ENCODE peak calls at places on chromosome 20, in nine cellular contexts. N, E, Y, B, S, X, C, F and O are unnamed samples.

GRCh38 chr20:35021063-35021462 is 65.4 kb downstream of the MYH7B start:
- DNase-seq in C (no peak), Y (no peak), F (no peak), E (no peak), S (no peak), N (no peak), X (no peak), B (no peak), O (no peak)

GRCh38 chr20:859661-860294 is 26.3 kb downstream of the FAM110A start:
- DNase-seq in E (no peak), B (no peak), C (no peak), N (no peak), F (no peak), S (no peak), X (peak; percentile 75), Y (peak; percentile 60), O (no peak)

GRCh38 chr20:20635006-20635405 is 77.4 kb downstream of the RALGAPA2 start:
- DNase-seq in X (no peak), N (no peak), B (no peak), C (no peak), Y (no peak), E (no peak), F (no peak), S (no peak), O (no peak)

GRCh38 chr20:57809661-57810172 is 99.9 kb upstream of the PMEPA1 start:
- DNase-seq in X (peak; percentile 10), N (no peak), E (no peak), F (peak; percentile 37), C (peak; percentile 52), S (peak; percentile 53), B (peak; percentile 58), Y (peak; percentile 68), O (no peak)

GRCh38 chr20:20019123-20019522 is 2.0 kb downstream of the NAA20 start:
- DNase-seq in B (no peak), E (no peak), Y (peak; percentile 89), N (peak; percentile 63), X (no peak), S (no peak), C (no peak), F (no peak), O (no peak)

GRCh38 chr20:57006411-57007170 is 259.9 kb downstream of the BMP7 start:
- DNase-seq in B (no peak), E (no peak), N (no peak), C (no peak), S (no peak), X (peak; percentile 30), Y (peak; percentile 87), F (no peak), O (no peak)

GRCh38 chr20:19660808-19661378 is 97.2 kb upstream of the RIN2 start:
- DNase-seq in S (no peak), B (no peak), Y (no peak), C (no peak), N (no peak), X (no peak), F (no peak), E (no peak), O (no peak)

GRCh38 chr20:62698231-62698630 is 10.4 kb upstream of the NTSR1 start:
- DNase-seq in C (no peak), Y (no peak), B (no peak), E (no peak), S (peak; percentile 5), F (peak; percentile 19), X (no peak), N (no peak), O (no peak)

GRCh38 chr20:12808006-12808567 is 200.7 kb upstream of the SPTLC3 start:
- DNase-seq in Y (peak; percentile 34), F (no peak), E (no peak), S (no peak), C (no peak), X (no peak), B (no peak), N (no peak), O (no peak)

GRCh38 chr20:24987873-24988835 is 4.4 kb downstream of the APMAP start:
- DNase-seq in E (peak; percentile 69), Y (no peak), C (no peak), X (no peak), F (no peak), S (no peak), B (no peak), N (peak; percentile 13), O (no peak)

GRCh38 chr20:24985802-24986201 is 6.7 kb downstream of the APMAP start:
- DNase-seq in N (peak; percentile 24), B (no peak), S (no peak), X (no peak), E (peak; percentile 67), Y (no peak), C (peak; percentile 43), F (no peak), O (no peak)

GRCh38 chr20:24989162-24989561 is 3.4 kb downstream of the APMAP start:
- DNase-seq in N (peak; percentile 17), B (no peak), F (no peak), E (peak; percentile 16), C (no peak), Y (no peak), X (no peak), S (no peak), O (no peak)

GRCh38 chr20:24986436-24987015 is 6.0 kb downstream of the APMAP start:
- DNase-seq in S (no peak), C (peak; percentile 43), Y (no peak), F (no peak), E (peak; percentile 77), X (no peak), N (no peak), B (no peak), O (no peak)

GRCh38 chr20:24987244-24987643 is 5.3 kb downstream of the APMAP start:
- DNase-seq in C (no peak), Y (no peak), E (peak; percentile 58), F (no peak), S (no peak), N (no peak), B (no peak), X (peak; percentile 11), O (no peak)
- H3K4me1 ChIP-seq in C (peaks cover 13% of the 10 kb centered on the region), Y (peaks cover 18% of the 10 kb centered on the region), E (peaks cover 15% of the 10 kb centered on the region), F (peaks cover 2% of the 10 kb centered on the region), S (no peaks in the 10 kb centered on the region), N (peaks cover 52% of the 10 kb centered on the region), B (peaks cover 45% of the 10 kb centered on the region), X (peaks cover 6% of the 10 kb centered on the region), O (peaks cover 5% of the 10 kb centered on the region)

DNA sequence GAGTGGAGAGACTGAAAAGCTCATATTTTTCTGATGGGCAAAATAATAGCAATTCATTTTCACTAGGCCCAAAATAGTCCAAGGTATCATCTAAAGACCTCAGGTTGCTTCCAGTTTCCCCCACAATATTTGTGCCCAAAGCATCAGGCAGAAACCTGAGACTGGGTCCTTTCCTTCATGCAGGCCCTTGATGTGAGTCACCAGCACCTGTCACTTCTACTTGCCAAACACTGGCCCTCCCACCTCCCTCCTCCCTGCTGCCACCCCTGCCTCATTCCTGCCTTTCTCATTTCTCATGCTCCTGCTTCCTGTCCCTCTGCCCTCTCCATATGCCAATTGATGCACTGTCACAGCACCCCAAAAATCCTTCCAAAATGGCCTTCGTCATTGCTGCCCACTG is 230.4 kb upstream of the CST7 start:
- DNase-seq in Y (peak; percentile 40), E (no peak), C (no peak), F (no peak), X (no peak), B (no peak), S (no peak), N (no peak), O (peak; percentile 13)
- H3K27me3 ChIP-seq in Y (peaks cover 65% of the 10 kb centered on the region), E (no peaks in the 10 kb centered on the region), C (no peaks in the 10 kb centered on the region), F (no peaks in the 10 kb centered on the region), X (peaks cover 25% of the 10 kb centered on the region), B (peaks cover 23% of the 10 kb centered on the region), S (peaks cover 6% of the 10 kb centered on the region), N (no peaks in the 10 kb centered on the region), O (no peaks in the 10 kb centered on the region)

GRCh38 chr20:33275871-33276270 is 7.1 kb upstream of the BPIFB1 start:
- DNase-seq in N (no peak), F (no peak), E (no peak), B (no peak), C (peak; percentile 28), Y (no peak), X (no peak), S (no peak), O (no peak)

GRCh38 chr20:33278700-33279099 is 4.3 kb upstream of the BPIFB1 start:
- DNase-seq in B (no peak), X (no peak), N (no peak), Y (no peak), S (no peak), C (peak; percentile 1), F (no peak), E (no peak), O (no peak)

GRCh38 chr20:33277471-33278441 is 5.3 kb upstream of the BPIFB1 start:
- DNase-seq in F (no peak), Y (peak; percentile 26), E (no peak), N (peak; percentile 73), B (no peak), X (no peak), C (peak; percentile 37), S (no peak), O (no peak)

GRCh38 chr20:33275215-33275614 is 7.8 kb upstream of the BPIFB1 start:
- DNase-seq in Y (no peak), F (no peak), E (no peak), C (no peak), N (no peak), X (no peak), B (no peak), S (no peak), O (no peak)

DNA sequence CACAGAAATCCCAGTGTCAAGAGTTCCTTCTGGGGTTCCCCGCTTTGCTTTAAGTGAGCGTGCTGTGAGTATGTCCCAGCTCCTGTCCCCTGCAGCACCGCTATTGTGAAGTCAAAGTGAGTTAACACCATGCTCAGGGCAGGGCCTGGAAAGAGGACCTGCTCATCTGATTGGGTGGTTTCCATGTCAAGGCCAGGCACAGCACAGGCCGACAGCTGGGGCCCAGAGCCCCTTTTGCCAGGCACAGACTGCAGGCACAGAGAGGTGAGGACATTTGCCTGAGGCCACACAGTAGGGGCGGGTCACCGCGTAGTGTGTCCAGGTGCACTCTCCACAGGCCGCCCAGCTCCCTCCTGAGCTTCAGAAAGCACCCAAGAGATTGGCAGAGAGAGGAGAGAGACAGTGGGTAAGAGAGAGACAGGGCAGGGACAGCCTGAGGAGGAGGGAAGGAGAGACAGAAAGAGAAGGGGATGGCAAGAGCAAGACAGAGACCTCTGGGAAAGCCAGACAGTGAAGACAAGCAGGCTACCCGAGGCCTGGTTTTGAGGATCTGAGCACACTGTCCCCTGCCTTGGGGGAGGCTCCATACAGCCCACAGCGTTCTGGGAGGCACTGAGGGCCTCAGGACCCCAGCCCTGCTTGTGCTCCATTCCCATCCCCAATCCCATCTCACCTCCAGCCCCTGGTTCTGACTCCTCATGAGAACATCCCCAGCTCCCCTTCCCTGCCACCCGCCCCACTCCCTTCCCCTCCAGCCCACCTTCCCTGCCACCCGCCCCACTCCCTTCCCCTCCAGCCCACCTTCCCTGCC is 6.5 kb upstream of the BPIFB1 start:
- DNase-seq in B (no peak), Y (no peak), X (no peak), F (no peak), E (no peak), N (no peak), C (peak; percentile 57), S (no peak), O (no peak)
- H3K4me1 ChIP-seq in B (no peaks in the 10 kb centered on the region), Y (no peaks in the 10 kb centered on the region), X (no peaks in the 10 kb centered on the region), F (no peaks in the 10 kb centered on the region), E (no peaks in the 10 kb centered on the region), N (peaks cover 13% of the 10 kb centered on the region), C (no peaks in the 10 kb centered on the region), S (no peaks in the 10 kb centered on the region), O (no peaks in the 10 kb centered on the region)

DNA sequence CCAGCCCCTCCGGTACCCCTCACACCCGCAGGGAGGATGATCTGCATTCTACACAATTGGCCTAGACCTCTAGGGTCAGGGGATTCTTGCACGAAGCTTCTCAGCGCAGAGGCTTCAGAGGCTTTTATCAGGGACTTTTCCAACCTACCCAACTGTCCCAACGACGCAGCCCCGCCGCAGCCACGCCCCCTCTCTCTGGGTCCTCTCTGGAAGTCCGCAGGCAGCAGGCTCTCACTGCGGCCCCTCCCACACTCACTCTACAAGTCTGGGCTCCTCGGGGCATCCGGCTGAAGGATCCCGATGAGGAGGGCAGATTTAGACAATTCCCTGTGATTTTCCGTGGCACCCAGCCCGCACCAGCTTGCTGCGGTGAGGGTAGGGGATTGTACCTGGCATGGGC is 227.7 kb upstream of the RNF24 start:
- DNase-seq in E (no peak), S (no peak), X (no peak), F (no peak), Y (no peak), N (no peak), C (no peak), B (no peak), O (no peak)
- H3K27me3 ChIP-seq in E (no peaks in the 10 kb centered on the region), S (peaks cover 38% of the 10 kb centered on the region), X (no peaks in the 10 kb centered on the region), F (no peaks in the 10 kb centered on the region), Y (no peaks in the 10 kb centered on the region), N (peaks cover 19% of the 10 kb centered on the region), C (no peaks in the 10 kb centered on the region), B (peaks cover 57% of the 10 kb centered on the region), O (peaks cover 4% of the 10 kb centered on the region)